ENCODE peak calls at places on chromosomes 3 and 15, in six cellular contexts. One of them, this sample, is unnamed.

GRCh38 chr3:187066228-187066995 is 72.9 kb downstream of the RPL39L start:
- DNase-seq in foreskin fibroblast: peak
- DNase-seq in GM13977: peak
- DNase-seq in kidney tubule cell: peak
- DNase-seq in stimulated activated CD8-positive, alpha-beta memory T cell treated with anti-CD3 and anti-CD28 coated beads, Interleukin-7, amount 100 ng/mL, for 24 hours: no peak
- DNase-seq in GM13976: peak
- DNase-seq in this sample: peak

GRCh38 chr3:9280477-9281219 is 31.2 kb upstream of the SRGAP3 start:
- DNase-seq in foreskin fibroblast: peak
- DNase-seq in GM13977: no peak
- DNase-seq in kidney tubule cell: no peak
- DNase-seq in stimulated activated CD8-positive, alpha-beta memory T cell treated with anti-CD3 and anti-CD28 coated beads, Interleukin-7, amount 100 ng/mL, for 24 hours: no peak
- DNase-seq in GM13976: no peak
- DNase-seq in this sample: no peak

GRCh38 chr3:71863563-71864190 is 78.7 kb upstream of the PROK2 start:
- DNase-seq in foreskin fibroblast: no peak
- DNase-seq in GM13977: no peak
- DNase-seq in kidney tubule cell: no peak
- DNase-seq in stimulated activated CD8-positive, alpha-beta memory T cell treated with anti-CD3 and anti-CD28 coated beads, Interleukin-7, amount 100 ng/mL, for 24 hours: no peak
- DNase-seq in GM13976: no peak
- DNase-seq in this sample: no peak

GRCh38 chr15:31513178-31513577 is 186.5 kb downstream of the KLF13 start:
- DNase-seq in foreskin fibroblast: no peak
- DNase-seq in GM13977: no peak
- DNase-seq in kidney tubule cell: no peak
- DNase-seq in stimulated activated CD8-positive, alpha-beta memory T cell treated with anti-CD3 and anti-CD28 coated beads, Interleukin-7, amount 100 ng/mL, for 24 hours: no peak
- DNase-seq in GM13976: no peak
- DNase-seq in this sample: no peak

GRCh38 chr3:184168363-184169120 is 6.1 kb upstream of the AP2M1 start:
- DNase-seq in foreskin fibroblast: peak
- DNase-seq in GM13977: no peak
- DNase-seq in kidney tubule cell: peak
- DNase-seq in stimulated activated CD8-positive, alpha-beta memory T cell treated with anti-CD3 and anti-CD28 coated beads, Interleukin-7, amount 100 ng/mL, for 24 hours: no peak
- DNase-seq in GM13976: no peak
- DNase-seq in this sample: no peak

GRCh38 chr3:105915524-105915923 is 46.7 kb upstream of the CBLB start:
- DNase-seq in foreskin fibroblast: peak
- DNase-seq in GM13977: no peak
- DNase-seq in kidney tubule cell: no peak
- DNase-seq in stimulated activated CD8-positive, alpha-beta memory T cell treated with anti-CD3 and anti-CD28 coated beads, Interleukin-7, amount 100 ng/mL, for 24 hours: no peak
- DNase-seq in GM13976: no peak
- DNase-seq in this sample: no peak

GRCh38 chr3:23203651-23204111 is 554 bp downstream of the UBE2E2 start:
- DNase-seq in foreskin fibroblast: peak
- DNase-seq in GM13977: peak
- DNase-seq in kidney tubule cell: peak
- DNase-seq in stimulated activated CD8-positive, alpha-beta memory T cell treated with anti-CD3 and anti-CD28 coated beads, Interleukin-7, amount 100 ng/mL, for 24 hours: no peak
- DNase-seq in GM13976: peak
- DNase-seq in this sample: no peak

GRCh38 chr3:71453319-71453718 is 130.2 kb downstream of the FOXP1 start:
- DNase-seq in foreskin fibroblast: no peak
- DNase-seq in GM13977: no peak
- DNase-seq in kidney tubule cell: no peak
- DNase-seq in stimulated activated CD8-positive, alpha-beta memory T cell treated with anti-CD3 and anti-CD28 coated beads, Interleukin-7, amount 100 ng/mL, for 24 hours: no peak
- DNase-seq in GM13976: no peak
- DNase-seq in this sample: no peak

GRCh38 chr3:169147246-169148008 is 516.1 kb downstream of the MECOM start:
- DNase-seq in foreskin fibroblast: peak
- DNase-seq in GM13977: no peak
- DNase-seq in kidney tubule cell: peak
- DNase-seq in stimulated activated CD8-positive, alpha-beta memory T cell treated with anti-CD3 and anti-CD28 coated beads, Interleukin-7, amount 100 ng/mL, for 24 hours: no peak
- DNase-seq in GM13976: peak
- DNase-seq in this sample: no peak

GRCh38 chr15:63945838-63946298 is 100.4 kb downstream of the DAPK2 start:
- DNase-seq in foreskin fibroblast: no peak
- DNase-seq in GM13977: no peak
- DNase-seq in kidney tubule cell: no peak
- DNase-seq in stimulated activated CD8-positive, alpha-beta memory T cell treated with anti-CD3 and anti-CD28 coated beads, Interleukin-7, amount 100 ng/mL, for 24 hours: no peak
- DNase-seq in GM13976: no peak
- DNase-seq in this sample: no peak

GRCh38 chr15:48946088-48946839 is 17.5 kb downstream of the SHC4 start:
- DNase-seq in foreskin fibroblast: peak
- DNase-seq in GM13977: no peak
- DNase-seq in kidney tubule cell: peak
- DNase-seq in stimulated activated CD8-positive, alpha-beta memory T cell treated with anti-CD3 and anti-CD28 coated beads, Interleukin-7, amount 100 ng/mL, for 24 hours: no peak
- DNase-seq in GM13976: no peak
- DNase-seq in this sample: no peak

GRCh38 chr3:59726279-59726678 is 676.5 kb upstream of the CFAP20DC start:
- DNase-seq in foreskin fibroblast: no peak
- DNase-seq in GM13977: no peak
- DNase-seq in kidney tubule cell: peak
- DNase-seq in stimulated activated CD8-positive, alpha-beta memory T cell treated with anti-CD3 and anti-CD28 coated beads, Interleukin-7, amount 100 ng/mL, for 24 hours: no peak
- DNase-seq in GM13976: no peak
- DNase-seq in this sample: no peak

GRCh38 chr15:97968380-97968779 is 7.9 kb downstream of the ARRDC4 start:
- DNase-seq in foreskin fibroblast: peak
- DNase-seq in GM13977: no peak
- DNase-seq in kidney tubule cell: peak
- DNase-seq in stimulated activated CD8-positive, alpha-beta memory T cell treated with anti-CD3 and anti-CD28 coated beads, Interleukin-7, amount 100 ng/mL, for 24 hours: no peak
- DNase-seq in GM13976: no peak
- DNase-seq in this sample: peak

GRCh38 chr3:39118079-39118478 is 10.6 kb downstream of the TTC21A start:
- DNase-seq in foreskin fibroblast: no peak
- DNase-seq in GM13977: no peak
- DNase-seq in kidney tubule cell: no peak
- DNase-seq in stimulated activated CD8-positive, alpha-beta memory T cell treated with anti-CD3 and anti-CD28 coated beads, Interleukin-7, amount 100 ng/mL, for 24 hours: no peak
- DNase-seq in GM13976: no peak
- DNase-seq in this sample: no peak

GRCh38 chr15:63892794-63893441 is 59.2 kb upstream of the HERC1 start:
- DNase-seq in foreskin fibroblast: no peak
- DNase-seq in GM13977: no peak
- DNase-seq in kidney tubule cell: no peak
- DNase-seq in stimulated activated CD8-positive, alpha-beta memory T cell treated with anti-CD3 and anti-CD28 coated beads, Interleukin-7, amount 100 ng/mL, for 24 hours: peak
- DNase-seq in GM13976: no peak
- DNase-seq in this sample: no peak

GRCh38 chr15:70264014-70264492 is 166.3 kb upstream of the TLE3 start:
- DNase-seq in foreskin fibroblast: peak
- DNase-seq in GM13977: no peak
- DNase-seq in kidney tubule cell: peak
- DNase-seq in stimulated activated CD8-positive, alpha-beta memory T cell treated with anti-CD3 and anti-CD28 coated beads, Interleukin-7, amount 100 ng/mL, for 24 hours: no peak
- DNase-seq in GM13976: no peak
- DNase-seq in this sample: no peak

GRCh38 chr3:141105828-141106628 is 54.9 kb downstream of the SPSB4 start:
- DNase-seq in foreskin fibroblast: peak
- DNase-seq in GM13977: peak
- DNase-seq in kidney tubule cell: peak
- DNase-seq in stimulated activated CD8-positive, alpha-beta memory T cell treated with anti-CD3 and anti-CD28 coated beads, Interleukin-7, amount 100 ng/mL, for 24 hours: peak
- DNase-seq in GM13976: peak
- DNase-seq in this sample: peak

GRCh38 chr3:42505203-42505848 is 2.9 kb downstream of the VIPR1 start:
- DNase-seq in foreskin fibroblast: no peak
- DNase-seq in GM13977: no peak
- DNase-seq in kidney tubule cell: no peak
- DNase-seq in stimulated activated CD8-positive, alpha-beta memory T cell treated with anti-CD3 and anti-CD28 coated beads, Interleukin-7, amount 100 ng/mL, for 24 hours: no peak
- DNase-seq in GM13976: no peak
- DNase-seq in this sample: no peak

GRCh38 chr3:141707741-141708203 is 30.3 kb upstream of the RNF7 start:
- DNase-seq in foreskin fibroblast: peak
- DNase-seq in GM13977: no peak
- DNase-seq in kidney tubule cell: no peak
- DNase-seq in stimulated activated CD8-positive, alpha-beta memory T cell treated with anti-CD3 and anti-CD28 coated beads, Interleukin-7, amount 100 ng/mL, for 24 hours: no peak
- DNase-seq in GM13976: no peak
- DNase-seq in this sample: no peak

GRCh38 chr15:40493089-40493840 is 22.5 kb downstream of the CHST14 start:
- DNase-seq in foreskin fibroblast: peak
- DNase-seq in GM13977: no peak
- DNase-seq in kidney tubule cell: peak
- DNase-seq in stimulated activated CD8-positive, alpha-beta memory T cell treated with anti-CD3 and anti-CD28 coated beads, Interleukin-7, amount 100 ng/mL, for 24 hours: no peak
- DNase-seq in GM13976: no peak
- DNase-seq in this sample: no peak

GRCh38 chr3:27281671-27282150 is 87.5 kb downstream of the NEK10 start:
- DNase-seq in foreskin fibroblast: no peak
- DNase-seq in GM13977: no peak
- DNase-seq in kidney tubule cell: no peak
- DNase-seq in stimulated activated CD8-positive, alpha-beta memory T cell treated with anti-CD3 and anti-CD28 coated beads, Interleukin-7, amount 100 ng/mL, for 24 hours: no peak
- DNase-seq in GM13976: no peak
- DNase-seq in this sample: no peak

GRCh38 chr15:41564286-41564959 is 5.4 kb downstream of the TYRO3 start:
- DNase-seq in foreskin fibroblast: peak
- DNase-seq in GM13977: no peak
- DNase-seq in kidney tubule cell: no peak
- DNase-seq in stimulated activated CD8-positive, alpha-beta memory T cell treated with anti-CD3 and anti-CD28 coated beads, Interleukin-7, amount 100 ng/mL, for 24 hours: no peak
- DNase-seq in GM13976: no peak
- DNase-seq in this sample: no peak

GRCh38 chr3:148648685-148649352 is 48.9 kb upstream of the AGTR1 start:
- DNase-seq in foreskin fibroblast: peak
- DNase-seq in GM13977: no peak
- DNase-seq in kidney tubule cell: peak
- DNase-seq in stimulated activated CD8-positive, alpha-beta memory T cell treated with anti-CD3 and anti-CD28 coated beads, Interleukin-7, amount 100 ng/mL, for 24 hours: no peak
- DNase-seq in GM13976: no peak
- DNase-seq in this sample: peak

GRCh38 chr3:189621948-189622603 is 9.1 kb upstream of the TP63 start:
- DNase-seq in foreskin fibroblast: no peak
- DNase-seq in GM13977: no peak
- DNase-seq in kidney tubule cell: no peak
- DNase-seq in stimulated activated CD8-positive, alpha-beta memory T cell treated with anti-CD3 and anti-CD28 coated beads, Interleukin-7, amount 100 ng/mL, for 24 hours: no peak
- DNase-seq in GM13976: no peak
- DNase-seq in this sample: no peak

GRCh38 chr15:73564255-73564654 is 68.9 kb downstream of the NPTN start:
- DNase-seq in foreskin fibroblast: peak
- DNase-seq in GM13977: no peak
- DNase-seq in kidney tubule cell: peak
- DNase-seq in stimulated activated CD8-positive, alpha-beta memory T cell treated with anti-CD3 and anti-CD28 coated beads, Interleukin-7, amount 100 ng/mL, for 24 hours: no peak
- DNase-seq in GM13976: no peak
- DNase-seq in this sample: peak

This sample was measured in fibroblast of the conjunctiva.